ENCODE peak calls at places on chromosomes 16 and 17, in six cellular contexts. E is upper lobe of right lung, F is heart left ventricle, A is cardiac muscle cell, J is fibroblast of lung, D is breast epithelium. C is an unnamed sample.

GRCh38 chr17:29623283-29623647 is 553 bp upstream of the CORO6 start:
- DNase-seq in E (no peak), F (no peak), A (no peak), J (no peak), D (no peak), C (no peak)

GRCh38 chr16:61313931-61314330 is 722.3 kb downstream of the CDH8 start:
- DNase-seq in E (no peak), F (no peak), A (peak; percentile 1), J (no peak), D (no peak), C (no peak)

GRCh38 chr17:82648761-82649474 is 674 bp upstream of the WDR45B start:
- DNase-seq in E (peak; percentile 82), F (peak; percentile 80), A (no peak), J (no peak), D (no peak), C (peak; percentile 70)

GRCh38 chr17:75480281-75480680 is 23.8 kb downstream of the TMEM94 start:
- DNase-seq in E (no peak), F (no peak), A (no peak), J (no peak), D (no peak), C (no peak)

GRCh38 chr16:35561346-35561745 is 2101.9 kb downstream of the TP53TG3F start:
- DNase-seq in E (no peak), F (no peak), A (no peak), J (no peak), D (no peak), C (no peak)

GRCh38 chr17:82887255-82888164 is 47.7 kb upstream of the ZNF750 start:
- DNase-seq in E (no peak), F (peak; percentile 42), A (peak; percentile 4), J (no peak), D (no peak), C (no peak)

GRCh38 chr16:17404903-17405691 is 65.7 kb downstream of the XYLT1 start:
- DNase-seq in E (peak; percentile 64), F (peak; percentile 69), A (peak; percentile 85), J (peak; percentile 88), D (no peak), C (peak; percentile 51)

GRCh38 chr17:38324732-38325131 is 19.0 kb downstream of the GPR179 start:
- DNase-seq in E (no peak), F (no peak), A (no peak), J (no peak), D (no peak), C (no peak)

GRCh38 chr16:74723224-74723623 is 22.6 kb upstream of the MLKL start:
- DNase-seq in E (no peak), F (no peak), A (no peak), J (no peak), D (no peak), C (no peak)

GRCh38 chr17:76124582-76125390 is 16.3 kb downstream of the FOXJ1 start:
- DNase-seq in E (no peak), F (peak; percentile 17), A (no peak), J (no peak), D (no peak), C (no peak)

GRCh38 chr17:67107811-67108210 is 63.5 kb downstream of the CACNG1 start:
- DNase-seq in E (no peak), F (no peak), A (no peak), J (no peak), D (no peak), C (no peak)

GRCh38 chr16:49755291-49755611 is 100.7 kb downstream of the ZNF423 start:
- DNase-seq in E (no peak), F (no peak), A (peak; percentile 72), J (peak; percentile 74), D (no peak), C (no peak)

GRCh38 chr16:48133455-48134226 is 22.2 kb downstream of the ABCC12 start:
- DNase-seq in E (peak; percentile 77), F (no peak), A (no peak), J (no peak), D (no peak), C (no peak)

GRCh38 chr17:46071796-46072195 is 72.7 kb downstream of the STH start:
- DNase-seq in E (no peak), F (no peak), A (no peak), J (no peak), D (no peak), C (no peak)

GRCh38 chr17:62705781-62706597 is 78.5 kb downstream of the MRC2 start:
- DNase-seq in E (peak; percentile 47), F (no peak), A (peak; percentile 56), J (peak; percentile 66), D (no peak), C (no peak)

GRCh38 chr17:50547035-50547735 is at the start of gene SPATA20:
- DNase-seq in E (peak; percentile 96), F (peak; percentile 96), A (peak; percentile 95), J (peak; percentile 85), D (peak; percentile 93), C (peak; percentile 93)

GRCh38 chr16:31873556-31874353 is at the start of gene ZNF267:
- DNase-seq in E (peak; percentile 95), F (peak; percentile 95), A (peak; percentile 94), J (peak; percentile 84), D (peak; percentile 94), C (peak; percentile 96)
- H3K4me3 ChIP-seq in E (peak within 1 kb of the TSS; percentile 98), F (peak within 1 kb of the TSS; percentile 97), A (peak within 1 kb of the TSS; percentile 97), J (peak within 1 kb of the TSS; percentile 61), D (peak within 1 kb of the TSS; percentile 72), C (peak within 1 kb of the TSS; percentile 76)

GRCh38 chr16:31105677-31106213 is 2.4 kb upstream of the BCKDK start:
- DNase-seq in E (peak; percentile 94), F (peak; percentile 94), A (peak; percentile 79), J (peak; percentile 32), D (peak; percentile 90), C (peak; percentile 97)
- TF ChIP-seq CTCF in E (peak; percentile 81), F (peak; percentile 90), A (peak; percentile 79), J (peak; percentile 78), D (peak; percentile 71), C (peak; percentile 81)

GRCh38 chr17:43183921-43184320 is 12.9 kb downstream of the NBR1 start:
- DNase-seq in E (no peak), F (no peak), A (no peak), J (no peak), D (no peak), C (no peak)
- H3K36me3 ChIP-seq in E (peaks cover 89% of the 10 kb centered on the region), F (peaks cover 43% of the 10 kb centered on the region), A (peaks cover 33% of the 10 kb centered on the region), J (peaks cover 5% of the 10 kb centered on the region), D (peaks cover 1% of the 10 kb centered on the region), C (peaks cover 100% of the 10 kb centered on the region)

DNA sequence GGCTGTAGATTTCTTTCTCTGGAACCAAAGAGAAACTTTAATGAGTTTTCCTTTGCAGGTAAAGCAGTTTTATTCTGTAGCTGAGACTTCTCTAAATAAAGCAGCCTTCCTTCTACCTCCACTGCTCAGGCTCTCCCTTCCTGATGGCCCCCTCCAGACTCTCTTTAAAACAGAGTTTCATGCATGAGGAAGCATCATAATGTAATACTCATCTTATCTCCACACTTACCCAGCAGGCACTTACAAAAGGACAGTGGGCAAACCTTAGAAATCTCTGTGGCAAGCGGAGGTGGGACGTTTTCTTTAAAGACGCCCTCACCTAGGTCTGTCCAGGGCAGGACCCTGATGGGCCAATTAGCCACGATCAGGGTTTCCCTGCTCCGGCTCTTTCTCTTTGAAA is 239.3 kb downstream of the CCDC182 start:
- DNase-seq in E (no peak), F (no peak), A (no peak), J (no peak), D (no peak), C (no peak)
- H3K4me3 ChIP-seq in E (no peak overlapping the region), F (no peak overlapping the region), A (no peak overlapping the region), J (no peak overlapping the region), D (no peak overlapping the region), C (no peak overlapping the region)

GRCh38 chr16:2178321-2179106 is 17.9 kb downstream of the CASKIN1 start:
- DNase-seq in E (no peak), F (no peak), A (peak; percentile 44), J (peak; percentile 34), D (no peak), C (no peak)
- TF ChIP-seq CTCF in E (no peak), F (no peak), A (no peak), J (no peak), D (no peak), C (no peak)

GRCh38 chr17:19567216-19568015 is 33.8 kb downstream of the SLC47A1 start:
- DNase-seq in E (no peak), F (no peak), A (no peak), J (no peak), D (no peak), C (no peak)
- H3K36me3 ChIP-seq in E (no peaks in the 10 kb centered on the region), F (no peaks in the 10 kb centered on the region), A (no peaks in the 10 kb centered on the region), J (no peaks in the 10 kb centered on the region), D (no peaks in the 10 kb centered on the region), C (no peaks in the 10 kb centered on the region)

GRCh38 chr17:8673621-8674020 is 43.1 kb upstream of the MYH10 start:
- DNase-seq in E (no peak), F (no peak), A (peak; percentile 96), J (peak; percentile 86), D (no peak), C (no peak)
- H3K4me3 ChIP-seq in E (no peak overlapping the region), F (no peak overlapping the region), A (no peak overlapping the region), J (no peak overlapping the region), D (no peak overlapping the region), C (no peak overlapping the region)

DNA sequence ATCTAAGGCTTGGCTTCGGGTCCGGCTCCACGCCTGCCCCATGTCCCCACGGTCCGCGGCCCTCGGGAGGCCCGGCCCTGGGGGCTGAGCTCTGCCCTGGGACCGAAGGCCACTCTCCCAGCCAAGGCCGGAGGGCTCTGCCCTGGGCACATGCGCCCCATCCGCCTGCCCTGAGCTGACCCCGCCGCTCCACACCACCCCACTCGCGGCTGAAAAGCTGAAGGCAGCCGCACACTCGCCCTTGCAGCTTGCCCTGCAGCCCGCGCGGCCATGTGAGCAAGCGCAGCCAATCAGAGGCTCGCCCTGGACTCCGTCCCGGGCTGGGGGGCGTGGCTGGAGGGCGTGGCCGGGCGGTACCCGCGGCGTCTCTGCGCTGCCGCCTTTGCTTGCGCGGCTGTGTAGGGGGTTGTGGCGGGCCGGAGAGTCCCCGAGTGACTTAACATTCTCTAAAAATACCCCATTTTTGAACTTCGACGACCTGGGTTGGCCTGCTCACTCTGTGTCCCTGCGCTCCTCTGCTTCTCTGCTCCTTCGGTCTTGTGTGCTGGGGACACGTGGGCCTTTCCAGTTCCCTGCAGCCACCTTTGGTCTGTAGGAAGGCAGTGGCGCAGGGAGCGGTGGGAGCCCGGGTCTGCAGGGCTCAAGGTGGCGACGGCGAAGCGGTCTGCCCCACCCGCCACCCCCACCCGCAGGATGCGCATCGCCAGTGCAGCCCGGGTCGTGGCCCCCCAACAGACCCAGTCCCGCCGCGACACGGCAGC is 8.8 kb upstream of the MAP2K3 start:
- DNase-seq in E (peak; percentile 98), F (peak; percentile 98), A (peak; percentile 85), J (peak; percentile 69), D (peak; percentile 90), C (peak; percentile 96)
- TF ChIP-seq CTCF in E (peak; percentile 12), F (no peak), A (no peak), J (no peak), D (no peak), C (no peak)

GRCh38 chr16:84081446-84081989 is 35.2 kb downstream of the MBTPS1 start:
- DNase-seq in E (no peak), F (no peak), A (no peak), J (no peak), D (no peak), C (no peak)
- H3K36me3 ChIP-seq in E (peaks cover 86% of the 10 kb centered on the region), F (peaks cover 18% of the 10 kb centered on the region), A (peaks cover 46% of the 10 kb centered on the region), J (peaks cover 13% of the 10 kb centered on the region), D (peaks cover 2% of the 10 kb centered on the region), C (no peaks in the 10 kb centered on the region)

GRCh38 chr17:19410875-19411291 is at the start of gene RNF112:
- DNase-seq in E (no peak), F (no peak), A (peak; percentile 76), J (peak; percentile 67), D (no peak), C (no peak)
- H3K4me3 ChIP-seq in E (peak within 1 kb of the TSS; percentile 31), F (peak within 1 kb of the TSS; percentile 33), A (no peak within 1 kb of the TSS), J (peak within 1 kb of the TSS; percentile 41), D (peak within 1 kb of the TSS; percentile 17), C (no peak within 1 kb of the TSS)